ENCODE peak calls at places on chromosomes 13 and 19, in seven cellular contexts. F is cardiac muscle cell, O is spleen, S is heart left ventricle, D is thoracic aorta, K is heart right ventricle, J is breast epithelium. T is an unnamed sample. For H3K4me1, the result is how much of the 10 kb centered on the place peaks cover.

GRCh38 chr13:50732712-50733111 is 110.8 kb downstream of the DLEU7 start:
- DNase-seq in K (no peak), F (no peak), J (no peak), D (no peak), S (no peak), O (no peak), T (no peak)

GRCh38 chr19:588758-589692 is 656 bp upstream of the HCN2 start:
- DNase-seq in D (no peak), S (no peak), O (no peak), F (peak), K (peak), J (no peak), T (no peak)

GRCh38 chr19:3479177-3479818 is 1.0 kb downstream of the SMIM24 start:
- DNase-seq in D (no peak), J (no peak), K (no peak), F (peak), S (no peak), O (no peak), T (no peak)

GRCh38 chr19:18401580-18402112 is 4.2 kb upstream of the LRRC25 start:
- DNase-seq in O (peak), K (peak), F (no peak), J (no peak), S (peak), D (no peak), T (peak)

GRCh38 chr19:45764487-45764886 is 4.6 kb downstream of the SIX5 start:
- DNase-seq in F (no peak), K (no peak), S (no peak), O (no peak), J (no peak), D (no peak), T (no peak)

GRCh38 chr13:36515466-36515865 is 83.2 kb downstream of the CCNA1 start:
- DNase-seq in J (no peak), F (no peak), K (no peak), D (no peak), S (no peak), O (no peak), T (no peak)

GRCh38 chr19:47027586-47028371 is 8.1 kb downstream of the NPAS1 start:
- DNase-seq in F (no peak), O (no peak), K (no peak), D (no peak), S (no peak), J (no peak), T (no peak)

GRCh38 chr19:49442354-49442753 is 1.0 kb upstream of the SLC17A7 start:
- DNase-seq in F (no peak), D (no peak), J (peak), O (no peak), S (peak), K (peak), T (peak)

GRCh38 chr13:48125794-48126228 is 30.9 kb upstream of the MED4 start:
- DNase-seq in O (no peak), F (peak), D (no peak), K (no peak), J (peak), S (peak), T (no peak)

GRCh38 chr13:51997641-51998330 is 13.5 kb downstream of the ATP7B start:
- DNase-seq in J (no peak), F (peak), D (no peak), S (no peak), O (no peak), K (no peak), T (no peak)

GRCh38 chr19:9986787-9987281 is 23.5 kb downstream of the COL5A3 start:
- DNase-seq in D (peak), J (peak), O (no peak), F (no peak), S (peak), K (peak), T (no peak)

GRCh38 chr19:13102666-13103584 is at the start of gene LYL1:
- DNase-seq in K (peak), F (peak), S (peak), D (no peak), J (no peak), O (peak), T (peak)

GRCh38 chr13:25172303-25172630 is 179 bp upstream of the AMER2 start:
- DNase-seq in S (no peak), D (no peak), K (no peak), J (no peak), F (no peak), O (no peak), T (no peak)
- H3K4me1 ChIP-seq in S (under half), D (under half), K (under half), J (under half), F (under half), O (under half), T (under half)

GRCh38 chr13:22175211-22175610 is 504.3 kb downstream of the FGF9 start:
- DNase-seq in J (no peak), S (no peak), K (no peak), D (no peak), F (no peak), O (no peak), T (no peak)
- TF ChIP-seq CTCF in J (no peak), S (no peak), K (no peak), D (no peak), F (no peak), O (no peak), T (no peak)

GRCh38 chr13:27954406-27954851 is 14.7 kb downstream of the CDX2 start:
- DNase-seq in D (no peak), F (no peak), O (peak), K (no peak), S (no peak), J (no peak), T (no peak)

GRCh38 chr13:27958928-27959539 is 10.1 kb downstream of the CDX2 start:
- DNase-seq in F (no peak), S (no peak), D (no peak), O (no peak), J (peak), K (no peak), T (peak)

GRCh38 chr13:27953671-27954405 is 15.3 kb downstream of the CDX2 start:
- DNase-seq in J (peak), K (peak), D (no peak), F (peak), O (peak), S (peak), T (peak)

GRCh38 chr13:27955192-27955591 is 13.9 kb downstream of the CDX2 start:
- DNase-seq in F (no peak), D (no peak), S (no peak), J (no peak), K (no peak), O (no peak), T (no peak)

GRCh38 chr13:27956576-27957300 is 12.4 kb downstream of the CDX2 start:
- DNase-seq in J (no peak), F (no peak), S (no peak), D (no peak), O (no peak), K (no peak), T (no peak)
- H3K4me1 ChIP-seq in J (under half), F (under half), S (under half), D (under half), O (under half), K (under half), T (under half)

DNA sequence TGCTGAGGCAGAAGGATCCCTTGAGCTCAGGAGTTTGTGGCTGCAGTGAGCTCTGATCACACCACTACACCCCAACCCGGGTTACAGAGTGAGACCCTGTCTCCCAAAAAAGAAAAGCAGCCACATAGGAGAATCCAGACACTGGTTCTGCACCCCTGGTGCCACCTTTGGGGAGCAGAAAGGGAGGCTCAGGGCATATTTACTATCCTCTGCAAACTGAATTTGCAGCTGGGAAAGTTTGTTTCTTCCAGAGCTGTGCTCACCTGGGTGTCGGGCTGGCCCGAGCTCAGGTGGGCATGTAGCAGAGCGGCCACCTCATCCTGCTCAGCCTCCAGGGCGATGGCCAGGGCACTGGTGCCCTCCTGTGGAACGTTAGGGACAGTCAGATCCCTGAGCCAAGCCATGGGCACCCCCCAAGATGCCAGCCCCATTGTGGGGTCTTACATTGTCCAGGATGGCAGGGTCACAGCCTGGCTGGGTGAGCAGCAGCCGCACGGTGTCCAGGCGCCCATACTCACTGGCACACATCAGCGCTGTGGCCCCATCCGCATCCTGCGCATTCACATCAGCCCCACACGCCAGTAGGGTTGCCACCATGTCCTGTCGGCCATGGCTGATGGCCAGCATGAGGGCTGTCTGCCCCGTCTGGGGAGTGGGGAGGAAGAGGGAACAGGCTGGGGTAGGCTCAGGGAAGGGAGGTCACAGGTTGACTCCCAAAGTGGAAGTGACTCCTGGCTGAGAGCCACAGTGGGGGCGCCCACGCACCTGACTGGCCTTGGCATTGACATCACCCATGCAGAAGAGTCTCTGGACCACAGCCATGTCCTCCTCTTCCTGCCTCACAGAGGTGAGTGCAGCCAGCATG is 3.1 kb downstream of the RPS28 start:
- DNase-seq in F (no peak), J (no peak), O (no peak), D (no peak), K (peak), S (peak), T (no peak)
- TF ChIP-seq CTCF in F (no peak), J (no peak), O (no peak), D (no peak), K (peak), S (no peak), T (no peak)

DNA sequence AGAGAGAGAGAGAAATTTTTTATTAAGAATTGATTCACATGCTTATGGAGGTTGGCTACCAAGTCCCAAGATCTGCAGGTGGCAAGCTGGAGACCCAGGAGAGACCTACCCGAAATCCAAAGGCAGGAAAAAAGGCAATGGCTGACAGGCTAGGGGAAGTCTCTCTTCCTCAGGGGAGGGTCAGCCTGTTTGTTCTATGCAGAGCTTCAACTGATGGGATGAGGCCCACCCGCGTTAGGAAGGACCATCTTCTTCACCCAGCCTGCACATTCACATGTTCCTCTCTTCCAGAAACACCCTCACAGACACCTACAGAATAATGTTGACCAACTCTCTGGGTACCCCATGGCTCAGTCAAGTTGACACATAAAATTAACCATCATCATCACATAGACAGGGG is 65.3 kb upstream of the SERP2 start:
- DNase-seq in K (no peak), D (no peak), F (no peak), O (no peak), S (no peak), J (no peak), T (no peak)
- H3K4me1 ChIP-seq in K (under half), D (half or more), F (under half), O (under half), S (under half), J (under half), T (under half)

GRCh38 chr19:4713384-4713951 is 10.2 kb downstream of the DPP9 start:
- DNase-seq in S (peak), O (no peak), F (no peak), J (peak), K (peak), D (no peak), T (peak)
- TF ChIP-seq CTCF in S (no peak), O (no peak), F (no peak), J (no peak), K (no peak), D (no peak), T (no peak)

GRCh38 chr13:27149702-27150101 is 21.9 kb downstream of the USP12 start:
- DNase-seq in S (no peak), F (no peak), J (no peak), D (no peak), O (no peak), K (no peak), T (no peak)
- H3K4me1 ChIP-seq in S (under half), F (under half), J (under half), D (under half), O (under half), K (under half), T (under half)

GRCh38 chr13:113086031-113086750 is 19.4 kb upstream of the F7 start:
- DNase-seq in O (peak), D (no peak), F (no peak), S (no peak), J (no peak), K (peak), T (no peak)
- TF ChIP-seq CTCF in O (no peak), D (no peak), F (peak), S (no peak), J (no peak), K (no peak), T (no peak)

GRCh38 chr13:110329258-110329657 is 22.2 kb downstream of the COL4A2 start:
- DNase-seq in O (no peak), F (no peak), S (no peak), D (no peak), K (no peak), J (no peak), T (no peak)

GRCh38 chr13:110323986-110324749 is 17.1 kb downstream of the COL4A2 start:
- DNase-seq in S (no peak), F (no peak), D (no peak), O (no peak), J (no peak), K (no peak), T (no peak)

GRCh38 chr13:110328509-110328908 is 21.4 kb downstream of the COL4A2 start:
- DNase-seq in F (no peak), O (no peak), D (no peak), S (no peak), J (no peak), K (no peak), T (no peak)

GRCh38 chr13:110327036-110327790 is 20.1 kb downstream of the COL4A2 start:
- DNase-seq in S (no peak), F (no peak), O (no peak), J (no peak), D (no peak), K (no peak), T (no peak)

GRCh38 chr13:110326263-110326904 is 19.3 kb downstream of the COL4A2 start:
- DNase-seq in D (no peak), K (no peak), S (no peak), O (no peak), F (no peak), J (no peak), T (no peak)
- H3K4me1 ChIP-seq in D (half or more), K (half or more), S (half or more), O (under half), F (under half), J (under half), T (under half)

DNA sequence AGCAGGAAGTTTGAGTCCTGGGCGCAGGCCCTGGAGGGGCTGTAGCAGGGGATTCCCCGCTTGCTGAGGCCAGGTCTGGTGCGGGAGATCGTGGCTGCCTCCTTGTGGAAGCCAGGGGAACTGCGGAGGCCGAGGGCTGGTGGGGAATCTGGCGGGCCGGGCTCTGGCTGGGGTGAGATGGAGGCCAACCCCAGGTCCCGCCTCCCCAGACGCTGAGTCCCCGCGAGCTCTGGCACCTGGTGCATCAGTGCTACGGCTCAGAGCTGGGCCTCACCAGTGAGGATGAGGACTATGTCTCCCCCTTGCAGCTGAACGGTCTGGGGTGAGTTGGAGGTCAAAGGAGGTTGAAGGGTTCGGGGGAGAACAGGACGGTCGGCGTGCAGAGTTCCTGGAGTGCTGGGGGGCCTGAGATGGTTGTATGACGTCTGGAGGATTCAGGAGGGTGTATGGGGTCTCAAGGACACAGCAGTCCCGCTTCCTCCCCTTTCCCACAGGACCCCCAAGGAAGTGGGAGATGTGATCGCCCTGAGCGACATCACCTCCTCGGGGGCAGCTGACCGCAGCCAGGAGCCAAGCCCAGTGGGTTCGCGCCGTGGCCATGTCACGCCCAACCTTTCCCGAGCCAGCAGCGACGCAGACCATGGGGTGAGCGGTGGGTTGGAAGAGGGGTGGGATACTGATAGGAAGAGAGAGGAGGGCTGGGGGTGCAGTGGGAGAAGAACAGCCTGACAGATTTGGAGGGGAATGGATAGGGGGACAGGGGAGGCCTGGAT is 13.1 kb downstream of the GRAMD1A start:
- DNase-seq in F (peak), S (peak), D (peak), J (peak), K (peak), O (peak), T (peak)
- TF ChIP-seq CTCF in F (peak), S (peak), D (peak), J (peak), K (peak), O (peak), T (peak)

T was measured in mucosa of descending colon.